ENCODE peak calls at places on chromosomes 3 and 15, in eight cellular contexts. H, M, S, Y, U, N, V and T are unnamed samples.

GRCh38 chr3:67947808-67948508 is 293.5 kb upstream of the SUCLG2 start:
- ATAC-seq in H (no peak), M (no peak), S (no peak), Y (no peak), U (no peak), N (no peak), V (peak), T (no peak)

GRCh38 chr15:32743411-32744145 is 25.8 kb downstream of the GREM1 start:
- ATAC-seq in H (no peak), M (no peak), S (no peak), Y (no peak), U (no peak), N (no peak), V (no peak), T (no peak)

GRCh38 chr3:111735271-111735758 is 123.8 kb upstream of the PHLDB2 start:
- ATAC-seq in H (peak), M (peak), S (no peak), Y (peak), U (peak), N (peak), V (no peak), T (no peak)

GRCh38 chr3:150729682-150730360 is 26.1 kb upstream of the ERICH6 start:
- ATAC-seq in H (no peak), M (no peak), S (no peak), Y (peak), U (no peak), N (no peak), V (no peak), T (no peak)

GRCh38 chr3:3356836-3357235 is 177.3 kb upstream of the CRBN start:
- ATAC-seq in H (no peak), M (peak), S (no peak), Y (no peak), U (no peak), N (no peak), V (no peak), T (no peak)

GRCh38 chr3:55639886-55640765 is 153.0 kb upstream of the WNT5A start:
- ATAC-seq in H (no peak), M (no peak), S (no peak), Y (no peak), U (no peak), N (peak), V (no peak), T (no peak)

GRCh38 chr3:24060055-24060454 is 115.0 kb downstream of the NR1D2 start:
- ATAC-seq in H (no peak), M (peak), S (peak), Y (peak), U (peak), N (peak), V (no peak), T (no peak)

GRCh38 chr15:60844010-60844409 is 365.1 kb upstream of the ICE2 start:
- ATAC-seq in H (no peak), M (no peak), S (no peak), Y (no peak), U (no peak), N (no peak), V (no peak), T (no peak)

GRCh38 chr3:124779751-124780191 is 49.5 kb downstream of the UMPS start:
- ATAC-seq in H (no peak), M (no peak), S (peak), Y (peak), U (no peak), N (no peak), V (no peak), T (no peak)

GRCh38 chr3:119230745-119231144 is 9.9 kb downstream of the B4GALT4 start:
- ATAC-seq in H (no peak), M (no peak), S (no peak), Y (no peak), U (no peak), N (no peak), V (no peak), T (no peak)

GRCh38 chr3:21644268-21644667 is 106.7 kb downstream of the ZNF385D start:
- ATAC-seq in H (no peak), M (no peak), S (no peak), Y (no peak), U (no peak), N (no peak), V (no peak), T (no peak)

GRCh38 chr3:107373896-107374295 is 3.3 kb upstream of the CCDC54 start:
- ATAC-seq in H (no peak), M (no peak), S (no peak), Y (no peak), U (no peak), N (no peak), V (no peak), T (no peak)